ENCODE peak calls at places on chromosomes 12 and 14, in nine cellular contexts. One of them, this sample, is unnamed.

GRCh38 chr14:90111895-90112534 is 50.2 kb downstream of the KCNK13 start:
- DNase-seq in mucosa of descending colon: no peak
- DNase-seq in fibroblast of mammary gland: peak; percentile 87
- DNase-seq in heart right ventricle: no peak
- DNase-seq in A549: peak; percentile 24
- DNase-seq in stomach: no peak
- DNase-seq in esophagus squamous epithelium: no peak
- DNase-seq in cardiac muscle cell: no peak
- DNase-seq in tibial nerve: no peak
- DNase-seq in this sample: no peak

GRCh38 chr14:55432628-55433027 is 7.8 kb downstream of the TBPL2 start:
- DNase-seq in mucosa of descending colon: no peak
- DNase-seq in fibroblast of mammary gland: no peak
- DNase-seq in tibial nerve: no peak
- DNase-seq in A549: no peak
- DNase-seq in cardiac muscle cell: no peak
- DNase-seq in stomach: no peak
- DNase-seq in heart right ventricle: no peak
- DNase-seq in esophagus squamous epithelium: no peak
- DNase-seq in this sample: no peak

GRCh38 chr14:104516906-104517305 is 62.7 kb upstream of the C14orf180 start:
- DNase-seq in esophagus squamous epithelium: no peak
- DNase-seq in mucosa of descending colon: no peak
- DNase-seq in tibial nerve: no peak
- DNase-seq in heart right ventricle: no peak
- DNase-seq in A549: no peak
- DNase-seq in fibroblast of mammary gland: no peak
- DNase-seq in cardiac muscle cell: no peak
- DNase-seq in stomach: no peak
- DNase-seq in this sample: no peak

GRCh38 chr12:124993568-124994434 is at the start of gene BRI3BP:
- DNase-seq in A549: peak; percentile 55
- DNase-seq in heart right ventricle: peak; percentile 74
- DNase-seq in cardiac muscle cell: peak; percentile 46
- DNase-seq in stomach: peak; percentile 75
- DNase-seq in mucosa of descending colon: peak; percentile 88
- DNase-seq in fibroblast of mammary gland: peak; percentile 41
- DNase-seq in tibial nerve: no peak
- DNase-seq in esophagus squamous epithelium: no peak
- DNase-seq in this sample: no peak

GRCh38 chr14:95140060-95140858 is 17.1 kb downstream of the DICER1 start:
- DNase-seq in tibial nerve: no peak
- DNase-seq in heart right ventricle: no peak
- DNase-seq in fibroblast of mammary gland: peak; percentile 69
- DNase-seq in mucosa of descending colon: no peak
- DNase-seq in stomach: no peak
- DNase-seq in cardiac muscle cell: peak; percentile 51
- DNase-seq in A549: no peak
- DNase-seq in esophagus squamous epithelium: no peak
- DNase-seq in this sample: peak; percentile 48

GRCh38 chr12:107125833-107126232 is 32.5 kb upstream of the CRY1 start:
- DNase-seq in cardiac muscle cell: no peak
- DNase-seq in A549: no peak
- DNase-seq in mucosa of descending colon: no peak
- DNase-seq in stomach: no peak
- DNase-seq in heart right ventricle: no peak
- DNase-seq in esophagus squamous epithelium: no peak
- DNase-seq in fibroblast of mammary gland: no peak
- DNase-seq in tibial nerve: no peak
- DNase-seq in this sample: no peak

GRCh38 chr12:8644345-8645248 is 18.0 kb downstream of the MFAP5 start:
- DNase-seq in cardiac muscle cell: peak; percentile 6
- DNase-seq in tibial nerve: no peak
- DNase-seq in mucosa of descending colon: no peak
- DNase-seq in heart right ventricle: no peak
- DNase-seq in fibroblast of mammary gland: peak; percentile 17
- DNase-seq in A549: no peak
- DNase-seq in stomach: no peak
- DNase-seq in esophagus squamous epithelium: no peak
- DNase-seq in this sample: no peak

GRCh38 chr12:60195483-60195882 is 599.7 kb downstream of the SLC16A7 start:
- DNase-seq in cardiac muscle cell: no peak
- DNase-seq in esophagus squamous epithelium: no peak
- DNase-seq in A549: no peak
- DNase-seq in mucosa of descending colon: no peak
- DNase-seq in heart right ventricle: no peak
- DNase-seq in fibroblast of mammary gland: no peak
- DNase-seq in tibial nerve: no peak
- DNase-seq in stomach: no peak
- DNase-seq in this sample: no peak

GRCh38 chr14:65187421-65188049 is 85.2 kb upstream of the MAX start:
- DNase-seq in esophagus squamous epithelium: no peak
- DNase-seq in tibial nerve: no peak
- DNase-seq in fibroblast of mammary gland: no peak
- DNase-seq in cardiac muscle cell: no peak
- DNase-seq in A549: no peak
- DNase-seq in mucosa of descending colon: no peak
- DNase-seq in stomach: no peak
- DNase-seq in heart right ventricle: no peak
- DNase-seq in this sample: no peak

GRCh38 chr12:64968989-64969819 is 144.8 kb downstream of the TBC1D30 start:
- DNase-seq in tibial nerve: no peak
- DNase-seq in fibroblast of mammary gland: peak; percentile 56
- DNase-seq in heart right ventricle: no peak
- DNase-seq in mucosa of descending colon: no peak
- DNase-seq in cardiac muscle cell: peak; percentile 60
- DNase-seq in stomach: no peak
- DNase-seq in esophagus squamous epithelium: no peak
- DNase-seq in A549: peak; percentile 25
- DNase-seq in this sample: peak; percentile 35

GRCh38 chr12:21991526-21991925 is 50.3 kb upstream of the ABCC9 start:
- DNase-seq in heart right ventricle: no peak
- DNase-seq in tibial nerve: no peak
- DNase-seq in stomach: no peak
- DNase-seq in esophagus squamous epithelium: no peak
- DNase-seq in A549: no peak
- DNase-seq in mucosa of descending colon: no peak
- DNase-seq in fibroblast of mammary gland: no peak
- DNase-seq in cardiac muscle cell: no peak
- DNase-seq in this sample: no peak

GRCh38 chr12:128798543-128799341 is 25.0 kb downstream of the SLC15A4 start:
- DNase-seq in esophagus squamous epithelium: no peak
- DNase-seq in cardiac muscle cell: no peak
- DNase-seq in mucosa of descending colon: no peak
- DNase-seq in stomach: no peak
- DNase-seq in A549: no peak
- DNase-seq in fibroblast of mammary gland: no peak
- DNase-seq in heart right ventricle: no peak
- DNase-seq in tibial nerve: no peak
- DNase-seq in this sample: no peak

DNA sequence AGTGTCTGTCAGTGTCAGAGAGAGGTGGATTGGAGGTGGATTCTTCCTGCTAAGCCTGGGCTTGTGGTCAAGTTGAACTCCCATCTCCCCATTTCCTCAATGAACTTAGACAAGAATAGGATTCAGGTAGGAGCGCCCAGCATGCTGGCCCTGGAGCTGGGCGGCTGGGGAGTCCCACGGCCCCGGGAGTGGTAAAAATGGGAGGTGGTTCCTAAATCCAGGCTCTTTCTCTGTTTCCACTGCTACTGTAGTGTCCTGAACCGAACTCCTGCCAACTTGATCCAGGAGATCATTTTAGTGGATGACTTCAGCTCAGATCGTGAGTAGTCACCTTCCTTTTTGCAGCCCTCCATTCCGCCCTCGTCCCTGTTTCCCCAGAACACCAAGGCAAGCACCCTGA is 65.1 kb downstream of the GALNT16 start:
- DNase-seq in esophagus squamous epithelium: no peak
- DNase-seq in A549: no peak
- DNase-seq in tibial nerve: no peak
- DNase-seq in cardiac muscle cell: no peak
- DNase-seq in stomach: no peak
- DNase-seq in mucosa of descending colon: no peak
- DNase-seq in fibroblast of mammary gland: no peak
- DNase-seq in heart right ventricle: no peak
- DNase-seq in this sample: no peak
- TF ChIP-seq CTCF in esophagus squamous epithelium: no peak
- TF ChIP-seq CTCF in A549: no peak
- TF ChIP-seq CTCF in tibial nerve: no peak
- TF ChIP-seq CTCF in cardiac muscle cell: no peak
- TF ChIP-seq CTCF in stomach: no peak
- TF ChIP-seq CTCF in mucosa of descending colon: no peak
- TF ChIP-seq CTCF in fibroblast of mammary gland: no peak
- TF ChIP-seq CTCF in heart right ventricle: no peak
- TF ChIP-seq CTCF in this sample: no peak

DNA sequence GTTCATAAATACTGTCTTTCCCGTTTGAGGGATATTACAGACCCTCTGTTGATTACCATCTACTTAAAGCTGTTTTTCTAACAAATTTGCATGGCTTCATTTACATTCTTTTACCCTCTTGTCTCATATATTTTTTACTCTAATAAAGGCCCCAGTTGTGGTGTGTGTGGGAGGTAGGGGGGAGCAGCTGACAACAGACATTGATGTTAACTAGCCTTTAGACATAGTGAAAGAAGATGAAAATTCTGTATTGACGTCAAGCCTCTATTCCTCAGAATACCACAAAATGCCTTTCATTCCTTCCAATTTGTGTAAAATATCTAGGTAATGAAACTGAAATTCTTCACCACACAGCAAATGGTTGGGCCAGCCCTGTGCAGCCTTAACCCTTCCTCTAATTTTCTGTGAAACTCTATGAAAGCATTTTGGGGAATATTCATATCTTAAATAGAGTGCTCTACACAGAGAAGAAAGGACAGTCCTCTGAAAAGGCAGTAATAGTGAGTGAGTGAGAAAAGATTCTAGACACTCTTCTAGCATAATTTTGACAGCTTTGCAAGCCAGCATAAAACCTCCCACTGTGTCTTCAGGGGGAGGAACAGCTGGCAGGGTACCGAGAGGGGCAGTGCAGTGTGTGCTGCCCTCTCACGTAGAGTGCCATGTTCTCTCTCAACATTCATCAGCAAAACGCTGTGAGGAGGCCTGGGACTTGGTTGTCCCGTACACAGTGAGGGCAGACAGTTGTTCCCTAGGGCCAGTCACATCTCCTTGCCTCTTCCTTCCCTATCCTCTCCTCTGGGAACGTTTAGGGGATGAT is 20.1 kb upstream of the CERS5 start:
- DNase-seq in esophagus squamous epithelium: no peak
- DNase-seq in fibroblast of mammary gland: peak; percentile 83
- DNase-seq in stomach: no peak
- DNase-seq in cardiac muscle cell: peak; percentile 93
- DNase-seq in A549: no peak
- DNase-seq in mucosa of descending colon: no peak
- DNase-seq in tibial nerve: no peak
- DNase-seq in heart right ventricle: no peak
- DNase-seq in this sample: peak; percentile 89
- H3K4me3 ChIP-seq in esophagus squamous epithelium: no peak overlapping the region
- H3K4me3 ChIP-seq in fibroblast of mammary gland: no peak overlapping the region
- H3K4me3 ChIP-seq in stomach: no peak overlapping the region
- H3K4me3 ChIP-seq in cardiac muscle cell: no peak overlapping the region
- H3K4me3 ChIP-seq in A549: no peak overlapping the region
- H3K4me3 ChIP-seq in mucosa of descending colon: no peak overlapping the region
- H3K4me3 ChIP-seq in tibial nerve: no peak overlapping the region
- H3K4me3 ChIP-seq in heart right ventricle: no peak overlapping the region
- H3K4me3 ChIP-seq in this sample: no peak overlapping the region

GRCh38 chr12:30822385-30823139 is 67.8 kb upstream of the CAPRIN2 start:
- DNase-seq in heart right ventricle: peak; percentile 80
- DNase-seq in cardiac muscle cell: peak; percentile 75
- DNase-seq in stomach: peak; percentile 79
- DNase-seq in tibial nerve: peak; percentile 63
- DNase-seq in esophagus squamous epithelium: no peak
- DNase-seq in fibroblast of mammary gland: peak; percentile 48
- DNase-seq in A549: peak; percentile 52
- DNase-seq in mucosa of descending colon: peak; percentile 74
- DNase-seq in this sample: no peak
- TF ChIP-seq CTCF in heart right ventricle: peak; percentile 12
- TF ChIP-seq CTCF in cardiac muscle cell: peak; percentile 12
- TF ChIP-seq CTCF in stomach: no peak
- TF ChIP-seq CTCF in tibial nerve: no peak
- TF ChIP-seq CTCF in esophagus squamous epithelium: no peak
- TF ChIP-seq CTCF in fibroblast of mammary gland: no peak
- TF ChIP-seq CTCF in A549: peak; percentile 26
- TF ChIP-seq CTCF in mucosa of descending colon: no peak
- TF ChIP-seq CTCF in this sample: peak; percentile 12

GRCh38 chr14:76954791-76955190 is 73.7 kb downstream of the IRF2BPL start:
- DNase-seq in esophagus squamous epithelium: no peak
- DNase-seq in heart right ventricle: no peak
- DNase-seq in cardiac muscle cell: peak; percentile 18
- DNase-seq in fibroblast of mammary gland: no peak
- DNase-seq in tibial nerve: no peak
- DNase-seq in stomach: no peak
- DNase-seq in A549: no peak
- DNase-seq in mucosa of descending colon: peak; percentile 24
- DNase-seq in this sample: no peak

GRCh38 chr14:76954371-76954770 is 74.1 kb downstream of the IRF2BPL start:
- DNase-seq in A549: no peak
- DNase-seq in tibial nerve: no peak
- DNase-seq in heart right ventricle: no peak
- DNase-seq in fibroblast of mammary gland: no peak
- DNase-seq in esophagus squamous epithelium: no peak
- DNase-seq in stomach: no peak
- DNase-seq in cardiac muscle cell: no peak
- DNase-seq in mucosa of descending colon: no peak
- DNase-seq in this sample: no peak

GRCh38 chr14:76957224-76957881 is 71.2 kb downstream of the IRF2BPL start:
- DNase-seq in heart right ventricle: no peak
- DNase-seq in tibial nerve: no peak
- DNase-seq in cardiac muscle cell: no peak
- DNase-seq in A549: no peak
- DNase-seq in esophagus squamous epithelium: no peak
- DNase-seq in stomach: no peak
- DNase-seq in mucosa of descending colon: no peak
- DNase-seq in fibroblast of mammary gland: no peak
- DNase-seq in this sample: no peak

GRCh38 chr14:76956253-76957090 is 72.0 kb downstream of the IRF2BPL start:
- DNase-seq in fibroblast of mammary gland: peak; percentile 90
- DNase-seq in cardiac muscle cell: peak; percentile 93
- DNase-seq in heart right ventricle: peak; percentile 90
- DNase-seq in tibial nerve: peak; percentile 76
- DNase-seq in esophagus squamous epithelium: peak; percentile 72
- DNase-seq in mucosa of descending colon: peak; percentile 92
- DNase-seq in stomach: peak; percentile 93
- DNase-seq in A549: peak; percentile 66
- DNase-seq in this sample: peak; percentile 70

DNA sequence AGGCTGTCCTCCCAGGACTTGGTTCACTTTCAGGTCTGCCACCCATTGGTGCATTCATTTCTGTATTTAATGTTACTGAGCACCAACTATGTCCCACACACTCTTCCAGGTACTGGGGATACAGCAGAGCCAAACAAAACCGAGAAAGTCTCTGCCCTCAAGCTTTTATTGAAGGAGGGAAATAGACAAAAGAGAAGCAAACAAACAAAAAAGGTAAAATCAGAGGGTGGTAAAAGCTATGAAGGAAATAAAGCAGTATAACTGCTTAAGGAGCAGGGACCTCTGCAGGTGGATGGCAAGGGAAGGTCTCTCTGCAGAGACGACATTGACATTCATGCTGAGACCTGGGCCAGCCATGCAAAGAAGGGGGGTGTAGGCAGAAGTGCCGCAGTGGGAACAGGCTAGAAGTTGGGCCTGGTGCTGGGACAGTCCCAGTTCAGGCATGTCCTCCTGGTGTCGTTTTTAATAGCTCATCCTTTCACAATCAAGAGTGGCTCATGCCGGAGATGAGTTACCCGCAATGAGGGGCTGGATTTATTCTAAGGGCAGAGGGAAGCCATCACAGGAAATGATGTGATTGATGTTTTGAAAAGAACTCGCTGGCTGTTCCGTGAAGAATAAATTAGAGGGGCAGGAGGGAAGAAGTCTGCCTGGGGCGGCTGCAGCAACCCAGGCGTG is 72.8 kb downstream of the IRF2BPL start:
- DNase-seq in heart right ventricle: no peak
- DNase-seq in mucosa of descending colon: peak; percentile 50
- DNase-seq in A549: no peak
- DNase-seq in fibroblast of mammary gland: peak; percentile 69
- DNase-seq in stomach: no peak
- DNase-seq in tibial nerve: no peak
- DNase-seq in esophagus squamous epithelium: no peak
- DNase-seq in cardiac muscle cell: peak; percentile 33
- DNase-seq in this sample: no peak
- H3K4me3 ChIP-seq in heart right ventricle: peak overlapping the region; percentile 38
- H3K4me3 ChIP-seq in mucosa of descending colon: no peak overlapping the region
- H3K4me3 ChIP-seq in A549: peak overlapping the region; percentile 30
- H3K4me3 ChIP-seq in fibroblast of mammary gland: no peak overlapping the region
- H3K4me3 ChIP-seq in stomach: peak overlapping the region; percentile 41
- H3K4me3 ChIP-seq in tibial nerve: peak overlapping the region; percentile 52
- H3K4me3 ChIP-seq in esophagus squamous epithelium: peak overlapping the region; percentile 66
- H3K4me3 ChIP-seq in cardiac muscle cell: no peak overlapping the region
- H3K4me3 ChIP-seq in this sample: peak overlapping the region; percentile 4

This sample was measured in AG09309.